ENCODE peak calls at places on chromosomes 11 and 22, in four cellular contexts. A, Y, B and U are unnamed samples.

GRCh38 chr22:17120281-17120680 is 879 bp downstream of the TMEM121B start:
- DNase-seq in B (peak), Y (peak), A (no peak), U (no peak)

GRCh38 chr22:41932353-41932752 is 5.7 kb upstream of the TNFRSF13C start:
- DNase-seq in A (no peak), Y (no peak), B (no peak), U (no peak)

GRCh38 chr11:18392434-18393321 is 1.7 kb upstream of the LDHA start:
- DNase-seq in A (no peak), Y (no peak), B (no peak), U (no peak)

GRCh38 chr11:61693897-61694840 is 14.0 kb downstream of the DAGLA start:
- DNase-seq in B (no peak), A (no peak), Y (no peak), U (no peak)

GRCh38 chr11:33930317-33931021 is 38.6 kb upstream of the LMO2 start:
- DNase-seq in Y (peak), B (peak), A (no peak), U (peak)

GRCh38 chr11:35415488-35415887 is 3.9 kb downstream of the SLC1A2 start:
- DNase-seq in B (no peak), Y (no peak), A (no peak), U (no peak)

GRCh38 chr11:107696140-107696539 is 15.7 kb downstream of the SLN start:
- DNase-seq in A (peak), Y (no peak), B (peak), U (no peak)

GRCh38 chr22:37311761-37312312 is 29.5 kb downstream of the CYTH4 start:
- DNase-seq in B (no peak), A (no peak), Y (no peak), U (no peak)

GRCh38 chr11:83079820-83080219 is 8.1 kb upstream of the RAB30 start:
- DNase-seq in Y (no peak), A (no peak), B (no peak), U (no peak)

GRCh38 chr11:1521382-1522080 is 35.0 kb upstream of the MOB2 start:
- DNase-seq in B (no peak), A (no peak), Y (no peak), U (no peak)

GRCh38 chr22:50218996-50219727 is 18.4 kb downstream of the SELENOO start:
- DNase-seq in A (no peak), Y (peak), B (peak), U (no peak)

GRCh38 chr11:10752061-10752460 is 1.0 kb downstream of the CTR9 start:
- DNase-seq in Y (no peak), B (no peak), A (no peak), U (no peak)

GRCh38 chr22:29072979-29073617 is at the start of gene KREMEN1:
- DNase-seq in A (no peak), B (no peak), Y (no peak), U (no peak)

GRCh38 chr22:38868286-38868721 is 3.7 kb downstream of the CBX6 start:
- DNase-seq in B (no peak), A (no peak), Y (no peak), U (no peak)

GRCh38 chr22:36284171-36284571 is 31.2 kb downstream of the APOL1 start:
- DNase-seq in Y (no peak), B (no peak), A (peak), U (no peak)

GRCh38 chr11:66373261-66373660 is 1.7 kb upstream of the SLC29A2 start:
- DNase-seq in A (no peak), B (no peak), Y (peak), U (no peak)

GRCh38 chr22:24330636-24331035 is 60.0 kb downstream of the SPECC1L start:
- DNase-seq in A (no peak), Y (no peak), B (no peak), U (no peak)

GRCh38 chr22:44357962-44358553 is 45.3 kb upstream of the SHISAL1 start:
- DNase-seq in Y (no peak), B (peak), A (no peak), U (no peak)

GRCh38 chr22:35230839-35231584 is 26.3 kb upstream of the HMGXB4 start:
- DNase-seq in B (no peak), A (no peak), Y (no peak), U (no peak)

GRCh38 chr22:49025791-49026475 is 801.7 kb downstream of the BRD1 start:
- DNase-seq in A (no peak), Y (no peak), B (no peak), U (no peak)

GRCh38 chr11:62885137-62885536 is 4.4 kb downstream of the SLC3A2 start:
- DNase-seq in A (no peak), B (no peak), Y (no peak), U (no peak)

GRCh38 chr11:62882811-62883496 is 2.3 kb downstream of the SLC3A2 start:
- DNase-seq in Y (no peak), B (no peak), A (no peak), U (no peak)

GRCh38 chr11:62881579-62882427 is 1.1 kb downstream of the SLC3A2 start:
- DNase-seq in A (peak), Y (peak), B (peak), U (peak)

GRCh38 chr11:62882428-62882742 is 1.7 kb downstream of the SLC3A2 start:
- DNase-seq in Y (no peak), A (no peak), B (no peak), U (no peak)

GRCh38 chr11:62883677-62884076 is 3.0 kb downstream of the SLC3A2 start:
- DNase-seq in Y (no peak), B (no peak), A (no peak), U (no peak)
- H3K4me3 ChIP-seq in Y (peak), B (peak), A (peak), U (no peak)

GRCh38 chr22:45972091-45972867 is 4.7 kb downstream of the WNT7B start:
- DNase-seq in Y (no peak), A (no peak), B (no peak), U (no peak)

GRCh38 chr22:45969801-45970464 is 7.0 kb downstream of the WNT7B start:
- DNase-seq in B (no peak), Y (no peak), A (no peak), U (no peak)

GRCh38 chr22:45970709-45971388 is 6.1 kb downstream of the WNT7B start:
- DNase-seq in Y (no peak), A (no peak), B (no peak), U (no peak)

GRCh38 chr22:45972868-45973212 is 4.1 kb downstream of the WNT7B start:
- DNase-seq in B (no peak), Y (no peak), A (no peak), U (no peak)

DNA sequence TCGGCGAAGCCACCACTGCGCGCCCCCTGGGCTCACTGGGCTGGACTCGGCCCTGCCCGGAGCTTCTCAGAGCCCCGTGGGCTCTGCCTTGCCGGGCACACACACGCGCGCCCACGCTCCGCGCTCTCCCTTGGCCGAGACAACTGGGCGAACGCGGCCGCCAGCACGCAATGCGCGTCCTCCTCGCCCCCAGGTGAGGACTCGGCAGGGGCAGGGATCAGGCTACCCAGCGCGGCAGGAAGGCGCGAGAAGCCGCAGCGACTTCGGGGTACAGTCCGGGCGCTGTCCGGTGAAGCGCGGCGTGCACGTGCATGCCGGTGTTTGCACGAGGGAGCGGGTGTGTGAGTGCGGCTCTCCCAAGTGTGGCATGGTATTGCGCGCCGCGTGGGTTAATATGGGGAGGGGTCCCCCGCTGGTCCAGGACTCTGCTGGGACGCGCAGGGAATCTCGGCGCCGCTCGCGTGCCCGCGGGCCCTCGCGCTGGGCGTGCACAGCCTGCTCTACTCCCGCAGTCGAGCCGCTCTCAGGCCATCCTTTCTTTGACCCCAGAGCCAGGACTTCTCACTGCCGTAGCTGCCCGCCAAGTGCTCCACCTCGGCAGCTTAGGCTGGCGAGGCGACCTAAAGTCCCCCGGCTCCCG is 5.5 kb downstream of the WNT7B start:
- DNase-seq in Y (no peak), A (no peak), B (no peak), U (no peak)
- H3K4me3 ChIP-seq in Y (peak), A (no peak), B (peak), U (no peak)

DNA sequence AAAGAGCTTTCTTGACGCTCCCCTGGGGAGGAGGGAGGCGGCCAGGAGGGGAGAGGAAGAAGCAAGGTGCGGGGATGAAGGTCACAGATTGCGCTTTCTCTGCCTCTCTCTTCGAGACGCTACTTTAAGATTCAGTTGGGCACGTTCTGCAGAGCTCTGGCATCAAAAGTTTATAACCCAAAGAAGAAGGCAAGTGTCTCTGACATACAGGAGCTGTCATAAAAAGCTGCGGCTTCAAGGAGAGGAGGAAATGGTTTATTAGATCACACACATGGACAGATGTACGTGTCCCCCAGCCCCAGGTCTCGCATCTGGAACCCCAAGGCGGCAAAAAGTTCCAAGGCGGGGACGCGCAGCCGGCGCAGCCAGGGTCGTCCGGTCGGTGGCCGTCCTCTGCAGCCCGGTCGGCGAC is 589.0 kb downstream of the OPCML start:
- DNase-seq in B (no peak), Y (no peak), A (no peak), U (no peak)
- H3K4me3 ChIP-seq in B (no peak), Y (peak), A (no peak), U (no peak)

GRCh38 chr22:20867179-20868099 is 8.6 kb downstream of the SNAP29 start:
- DNase-seq in Y (no peak), A (no peak), B (peak), U (no peak)
- H3K4me3 ChIP-seq in Y (peak), A (no peak), B (no peak), U (no peak)

GRCh38 chr22:25838960-25839741 is 97.2 kb downstream of the MYO18B start:
- DNase-seq in B (no peak), A (no peak), Y (no peak), U (no peak)
- H3K4me3 ChIP-seq in B (no peak), A (no peak), Y (no peak), U (no peak)

GRCh38 chr11:132361011-132361550 is 990.7 kb downstream of the NTM start:
- DNase-seq in A (no peak), B (no peak), Y (no peak), U (no peak)
- H3K4me3 ChIP-seq in A (no peak), B (no peak), Y (no peak), U (no peak)

GRCh38 chr11:58024601-58025091 is 965 bp downstream of the OR9Q1 start:
- DNase-seq in A (no peak), B (peak), Y (peak), U (no peak)
- H3K4me3 ChIP-seq in A (no peak), B (no peak), Y (no peak), U (no peak)